ENCODE peak calls at places on chromosomes 6 and 20, in seven cellular contexts. One of them, this sample, is unnamed.

GRCh38 chr6:5213851-5214507 is 46.8 kb downstream of the LYRM4 start:
- DNase-seq in IMR-90: peak
- DNase-seq in H9: no peak
- DNase-seq in H1: no peak
- DNase-seq in trophoblast cell: peak
- DNase-seq in mesendoderm: no peak
- DNase-seq in mesenchymal stem cell: peak
- DNase-seq in this sample: no peak

GRCh38 chr6:11298651-11299420 is 66.4 kb upstream of the NEDD9 start:
- DNase-seq in IMR-90: no peak
- DNase-seq in H9: peak
- DNase-seq in H1: no peak
- DNase-seq in trophoblast cell: no peak
- DNase-seq in mesendoderm: peak
- DNase-seq in mesenchymal stem cell: no peak
- DNase-seq in this sample: no peak

GRCh38 chr20:57744206-57744605 is 34.4 kb upstream of the PMEPA1 start:
- DNase-seq in IMR-90: no peak
- DNase-seq in H9: no peak
- DNase-seq in H1: no peak
- DNase-seq in trophoblast cell: no peak
- DNase-seq in mesendoderm: no peak
- DNase-seq in mesenchymal stem cell: no peak
- DNase-seq in this sample: no peak

GRCh38 chr6:168022488-168023321 is 25.2 kb downstream of the KIF25 start:
- DNase-seq in IMR-90: no peak
- DNase-seq in H9: no peak
- DNase-seq in H1: no peak
- DNase-seq in trophoblast cell: no peak
- DNase-seq in mesendoderm: no peak
- DNase-seq in mesenchymal stem cell: no peak
- DNase-seq in this sample: no peak

GRCh38 chr6:149060300-149060984 is 257.1 kb upstream of the TAB2 start:
- DNase-seq in IMR-90: peak
- DNase-seq in H9: no peak
- DNase-seq in H1: no peak
- DNase-seq in trophoblast cell: peak
- DNase-seq in mesendoderm: no peak
- DNase-seq in mesenchymal stem cell: peak
- DNase-seq in this sample: no peak

GRCh38 chr6:170444811-170445211 is 108.3 kb downstream of the PSMB1 start:
- DNase-seq in IMR-90: no peak
- DNase-seq in H9: no peak
- DNase-seq in H1: no peak
- DNase-seq in trophoblast cell: no peak
- DNase-seq in mesendoderm: no peak
- DNase-seq in mesenchymal stem cell: no peak
- DNase-seq in this sample: no peak

GRCh38 chr20:50330504-50331313 is 140.1 kb downstream of the CEBPB start:
- DNase-seq in IMR-90: no peak
- DNase-seq in H9: no peak
- DNase-seq in H1: no peak
- DNase-seq in trophoblast cell: no peak
- DNase-seq in mesendoderm: no peak
- DNase-seq in mesenchymal stem cell: no peak
- DNase-seq in this sample: no peak

GRCh38 chr6:56573142-56573541 is 69.5 kb downstream of the DST start:
- DNase-seq in IMR-90: no peak
- DNase-seq in H9: no peak
- DNase-seq in H1: no peak
- DNase-seq in trophoblast cell: no peak
- DNase-seq in mesendoderm: no peak
- DNase-seq in mesenchymal stem cell: no peak
- DNase-seq in this sample: no peak

GRCh38 chr6:149334682-149335160 is 17.2 kb downstream of the TAB2 start:
- DNase-seq in IMR-90: peak
- DNase-seq in H9: no peak
- DNase-seq in H1: no peak
- DNase-seq in trophoblast cell: no peak
- DNase-seq in mesendoderm: peak
- DNase-seq in mesenchymal stem cell: peak
- DNase-seq in this sample: no peak

GRCh38 chr20:4332466-4332865 is 317.1 kb upstream of the RNF24 start:
- DNase-seq in IMR-90: no peak
- DNase-seq in H9: no peak
- DNase-seq in H1: no peak
- DNase-seq in trophoblast cell: no peak
- DNase-seq in mesendoderm: no peak
- DNase-seq in mesenchymal stem cell: no peak
- DNase-seq in this sample: no peak

GRCh38 chr6:45965787-45966186 is 49.9 kb downstream of the CLIC5 start:
- DNase-seq in IMR-90: peak
- DNase-seq in H9: no peak
- DNase-seq in H1: no peak
- DNase-seq in trophoblast cell: no peak
- DNase-seq in mesendoderm: peak
- DNase-seq in mesenchymal stem cell: peak
- DNase-seq in this sample: no peak

GRCh38 chr6:127191716-127192115 is 73.2 kb downstream of the RSPO3 start:
- DNase-seq in IMR-90: peak
- DNase-seq in H9: no peak
- DNase-seq in H1: no peak
- DNase-seq in trophoblast cell: no peak
- DNase-seq in mesendoderm: no peak
- DNase-seq in mesenchymal stem cell: peak
- DNase-seq in this sample: no peak

GRCh38 chr6:118528129-118528528 is 20.0 kb upstream of the PLN start:
- DNase-seq in IMR-90: no peak
- DNase-seq in H9: no peak
- DNase-seq in H1: no peak
- DNase-seq in trophoblast cell: no peak
- DNase-seq in mesendoderm: no peak
- DNase-seq in mesenchymal stem cell: no peak
- DNase-seq in this sample: no peak

GRCh38 chr20:15310361-15310760 is 972.9 kb upstream of the FLRT3 start:
- DNase-seq in IMR-90: no peak
- DNase-seq in H9: no peak
- DNase-seq in H1: no peak
- DNase-seq in trophoblast cell: no peak
- DNase-seq in mesendoderm: no peak
- DNase-seq in mesenchymal stem cell: no peak
- DNase-seq in this sample: no peak

GRCh38 chr6:168534265-168534664 is 93.3 kb downstream of the SMOC2 start:
- DNase-seq in IMR-90: no peak
- DNase-seq in H9: no peak
- DNase-seq in H1: no peak
- DNase-seq in trophoblast cell: no peak
- DNase-seq in mesendoderm: no peak
- DNase-seq in mesenchymal stem cell: no peak
- DNase-seq in this sample: no peak

GRCh38 chr6:135183532-135184440 is 2.7 kb downstream of the MYB start:
- DNase-seq in IMR-90: peak
- DNase-seq in H9: peak
- DNase-seq in H1: no peak
- DNase-seq in trophoblast cell: peak
- DNase-seq in mesendoderm: peak
- DNase-seq in mesenchymal stem cell: peak
- DNase-seq in this sample: peak

GRCh38 chr20:22341508-22341907 is 242.9 kb downstream of the FOXA2 start:
- DNase-seq in IMR-90: no peak
- DNase-seq in H9: no peak
- DNase-seq in H1: no peak
- DNase-seq in trophoblast cell: no peak
- DNase-seq in mesendoderm: no peak
- DNase-seq in mesenchymal stem cell: peak
- DNase-seq in this sample: no peak

GRCh38 chr20:38951611-38952010 is 10.5 kb upstream of the DHX35 start:
- DNase-seq in IMR-90: no peak
- DNase-seq in H9: no peak
- DNase-seq in H1: no peak
- DNase-seq in trophoblast cell: no peak
- DNase-seq in mesendoderm: no peak
- DNase-seq in mesenchymal stem cell: no peak
- DNase-seq in this sample: no peak

GRCh38 chr20:37311710-37312355 is 22.4 kb downstream of the MANBAL start:
- DNase-seq in IMR-90: peak
- DNase-seq in H9: no peak
- DNase-seq in H1: no peak
- DNase-seq in trophoblast cell: no peak
- DNase-seq in mesendoderm: no peak
- DNase-seq in mesenchymal stem cell: peak
- DNase-seq in this sample: no peak

GRCh38 chr6:53015486-53015885 is 20.4 kb upstream of the GSTA4 start:
- DNase-seq in IMR-90: no peak
- DNase-seq in H9: no peak
- DNase-seq in H1: no peak
- DNase-seq in trophoblast cell: no peak
- DNase-seq in mesendoderm: no peak
- DNase-seq in mesenchymal stem cell: no peak
- DNase-seq in this sample: no peak

GRCh38 chr6:161292145-161292544 is 18.3 kb upstream of the AGPAT4 start:
- DNase-seq in IMR-90: no peak
- DNase-seq in H9: peak
- DNase-seq in H1: peak
- DNase-seq in trophoblast cell: no peak
- DNase-seq in mesendoderm: peak
- DNase-seq in mesenchymal stem cell: no peak
- DNase-seq in this sample: no peak

GRCh38 chr6:27019651-27020552 is 227.6 kb upstream of the PRSS16 start:
- DNase-seq in IMR-90: peak
- DNase-seq in H9: peak
- DNase-seq in H1: peak
- DNase-seq in trophoblast cell: peak
- DNase-seq in mesendoderm: peak
- DNase-seq in mesenchymal stem cell: peak
- DNase-seq in this sample: peak

GRCh38 chr6:25831532-25832306 is at the start of gene SLC17A1:
- DNase-seq in IMR-90: no peak
- DNase-seq in H9: no peak
- DNase-seq in H1: no peak
- DNase-seq in trophoblast cell: no peak
- DNase-seq in mesendoderm: no peak
- DNase-seq in mesenchymal stem cell: no peak
- DNase-seq in this sample: no peak

GRCh38 chr6:35068206-35068605 is 72.9 kb downstream of the TCP11 start:
- DNase-seq in IMR-90: no peak
- DNase-seq in H9: no peak
- DNase-seq in H1: no peak
- DNase-seq in trophoblast cell: no peak
- DNase-seq in mesendoderm: no peak
- DNase-seq in mesenchymal stem cell: no peak
- DNase-seq in this sample: no peak

GRCh38 chr20:49278817-49279676 is 1.2 kb upstream of the ZNFX1 start:
- DNase-seq in IMR-90: no peak
- DNase-seq in H9: no peak
- DNase-seq in H1: no peak
- DNase-seq in trophoblast cell: no peak
- DNase-seq in mesendoderm: peak
- DNase-seq in mesenchymal stem cell: peak
- DNase-seq in this sample: no peak

GRCh38 chr20:31717478-31717946 is 5.2 kb downstream of the BCL2L1 start:
- DNase-seq in IMR-90: no peak
- DNase-seq in H9: no peak
- DNase-seq in H1: no peak
- DNase-seq in trophoblast cell: no peak
- DNase-seq in mesendoderm: no peak
- DNase-seq in mesenchymal stem cell: no peak
- DNase-seq in this sample: no peak

GRCh38 chr6:28371706-28372451 is 22.1 kb downstream of the ZKSCAN3 start:
- DNase-seq in IMR-90: no peak
- DNase-seq in H9: no peak
- DNase-seq in H1: no peak
- DNase-seq in trophoblast cell: peak
- DNase-seq in mesendoderm: no peak
- DNase-seq in mesenchymal stem cell: no peak
- DNase-seq in this sample: no peak

GRCh38 chr6:29995346-29995777 is 53.0 kb downstream of the HLA-A start:
- DNase-seq in IMR-90: peak
- DNase-seq in H9: no peak
- DNase-seq in H1: no peak
- DNase-seq in trophoblast cell: no peak
- DNase-seq in mesendoderm: no peak
- DNase-seq in mesenchymal stem cell: no peak
- DNase-seq in this sample: no peak
- H2BK120ac ChIP-seq in IMR-90: no peak
- H2BK120ac ChIP-seq in H9: no peak
- H2BK120ac ChIP-seq in H1: no peak
- H2BK120ac ChIP-seq in trophoblast cell: no peak
- H2BK120ac ChIP-seq in mesendoderm: no peak
- H2BK120ac ChIP-seq in mesenchymal stem cell: no peak
- H2BK120ac ChIP-seq in this sample: no peak

DNA sequence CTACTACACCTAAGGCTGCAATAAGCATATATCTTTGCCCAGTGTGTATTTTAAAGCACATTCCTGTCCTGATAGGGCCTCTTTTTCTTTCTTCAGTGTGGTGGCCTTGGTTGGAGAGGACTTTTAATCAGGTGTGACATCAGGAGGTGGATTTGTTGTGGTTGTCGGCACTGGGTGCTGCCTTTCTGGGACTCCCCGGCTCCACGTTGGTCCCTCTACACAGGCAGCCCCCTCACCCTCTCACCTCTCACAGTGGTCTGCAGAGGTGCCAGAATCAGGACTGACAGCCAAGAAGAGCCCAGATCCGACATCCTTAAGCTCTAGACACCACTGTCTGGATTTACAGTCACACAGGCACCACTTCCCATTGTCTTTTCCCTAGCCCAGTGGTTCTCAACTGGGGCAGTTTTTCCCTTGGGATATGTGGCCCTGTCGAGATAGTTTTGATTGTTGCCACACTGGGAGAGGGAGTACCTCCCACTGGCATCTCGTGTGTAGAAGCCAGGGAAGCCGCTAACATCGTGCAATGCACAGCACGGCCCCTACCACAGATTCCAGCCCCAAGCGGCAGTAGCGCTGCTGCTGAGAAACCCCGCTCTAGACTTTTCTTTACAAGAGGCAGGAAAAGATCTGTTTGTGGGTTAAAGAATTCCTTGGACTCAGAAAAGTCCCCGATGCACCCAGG is 314.1 kb downstream of the QKI start:
- DNase-seq in IMR-90: no peak
- DNase-seq in H9: no peak
- DNase-seq in H1: no peak
- DNase-seq in trophoblast cell: no peak
- DNase-seq in mesendoderm: no peak
- DNase-seq in mesenchymal stem cell: no peak
- DNase-seq in this sample: no peak
- H3K4ac ChIP-seq in IMR-90: no peak
- H3K4ac ChIP-seq in H9: no peak
- H3K4ac ChIP-seq in H1: no peak
- H3K4ac ChIP-seq in trophoblast cell: no peak
- H3K4ac ChIP-seq in mesendoderm: no peak
- H3K4ac ChIP-seq in mesenchymal stem cell: no peak
- H3K4ac ChIP-seq in this sample: no peak

GRCh38 chr6:110513001-110513400 is 36.6 kb upstream of the SLC22A16 start:
- DNase-seq in IMR-90: peak
- DNase-seq in H9: no peak
- DNase-seq in H1: no peak
- DNase-seq in trophoblast cell: no peak
- DNase-seq in mesendoderm: no peak
- DNase-seq in mesenchymal stem cell: no peak
- DNase-seq in this sample: no peak
- H2BK120ac ChIP-seq in IMR-90: no peak
- H2BK120ac ChIP-seq in H9: no peak
- H2BK120ac ChIP-seq in H1: no peak
- H2BK120ac ChIP-seq in trophoblast cell: no peak
- H2BK120ac ChIP-seq in mesendoderm: no peak
- H2BK120ac ChIP-seq in mesenchymal stem cell: no peak
- H2BK120ac ChIP-seq in this sample: no peak

GRCh38 chr6:111776236-111777189 is 96.7 kb downstream of the FYN start:
- DNase-seq in IMR-90: no peak
- DNase-seq in H9: no peak
- DNase-seq in H1: no peak
- DNase-seq in trophoblast cell: peak
- DNase-seq in mesendoderm: no peak
- DNase-seq in mesenchymal stem cell: peak
- DNase-seq in this sample: no peak
- H3K4ac ChIP-seq in IMR-90: no peak
- H3K4ac ChIP-seq in H9: no peak
- H3K4ac ChIP-seq in H1: no peak
- H3K4ac ChIP-seq in trophoblast cell: no peak
- H3K4ac ChIP-seq in mesendoderm: no peak
- H3K4ac ChIP-seq in mesenchymal stem cell: no peak
- H3K4ac ChIP-seq in this sample: no peak

This sample was measured in neuronal stem cell.